ENCODE peak calls at places on chromosomes 4 and X, in eight cellular contexts. H is hepatocyte, K is fibroblast of villous mesenchyme, D is cardiac muscle cell, V is transverse colon, J is left lung, U is lower leg skin, W is AG04450. P is an unnamed sample.

GRCh38 chr4:80731436-80731835 is 299.1 kb upstream of the BMP3 start:
- DNase-seq in U (no peak), H (no peak), D (no peak), J (no peak), W (no peak), K (no peak), V (no peak), P (no peak)

GRCh38 chrX:41981481-41982013 is 58.2 kb upstream of the CASK start:
- DNase-seq in D (no peak), H (no peak), U (no peak), W (no peak), J (no peak), V (no peak), K (peak), P (no peak)

GRCh38 chrX:23332888-23333821 is 1.5 kb upstream of the PTCHD1 start:
- DNase-seq in V (peak), J (no peak), H (peak), W (no peak), D (no peak), U (no peak), K (no peak), P (no peak)

GRCh38 chrX:47200385-47201150 is 6.9 kb downstream of the UBA1 start:
- DNase-seq in W (no peak), J (no peak), U (peak), H (peak), V (peak), D (peak), K (peak), P (peak)

GRCh38 chr4:53688186-53688790 is 97.0 kb upstream of the LNX1 start:
- DNase-seq in J (peak), H (peak), K (peak), V (no peak), D (peak), U (no peak), W (peak), P (peak)

GRCh38 chr4:63296773-63297172 is 1112.5 kb downstream of the TECRL start:
- DNase-seq in H (peak), K (no peak), U (no peak), V (no peak), W (no peak), J (no peak), D (no peak), P (peak)

GRCh38 chrX:154436597-154437397 is at the start of gene GDI1:
- DNase-seq in J (no peak), W (no peak), U (no peak), D (peak), V (peak), H (peak), K (peak), P (no peak)

GRCh38 chrX:14354541-14354940 is 174.8 kb upstream of the GLRA2 start:
- DNase-seq in W (no peak), K (peak), U (no peak), H (no peak), J (no peak), D (no peak), V (no peak), P (peak)

GRCh38 chr4:144687466-144687865 is 41.5 kb downstream of the HHIP start:
- DNase-seq in W (no peak), H (no peak), V (no peak), K (peak), D (no peak), U (no peak), J (no peak), P (no peak)

GRCh38 chr4:84708406-84709135 is 125.6 kb downstream of the CDS1 start:
- DNase-seq in K (no peak), H (no peak), J (no peak), D (no peak), V (no peak), W (no peak), U (no peak), P (peak)

GRCh38 chrX:101550825-101551767 is 749 bp downstream of the ARMCX1 start:
- DNase-seq in U (peak), H (peak), K (peak), J (peak), V (no peak), D (peak), W (no peak), P (peak)

GRCh38 chr4:112968456-112969159 is 80.8 kb upstream of the ANK2 start:
- DNase-seq in K (no peak), W (no peak), J (no peak), H (no peak), V (no peak), U (no peak), D (peak), P (no peak)

GRCh38 chr4:118973295-118973694 is 84.6 kb downstream of the SYNPO2 start:
- DNase-seq in D (no peak), V (no peak), J (no peak), H (no peak), W (no peak), U (no peak), K (no peak), P (peak)

GRCh38 chrX:107445636-107446035 is 3.8 kb upstream of the FRMPD3 start:
- DNase-seq in K (no peak), H (no peak), D (no peak), U (no peak), W (no peak), V (no peak), J (no peak), P (no peak)

GRCh38 chr4:1403177-1403583 is 3.1 kb downstream of the NKX1-1 start:
- DNase-seq in H (peak), V (no peak), D (no peak), J (peak), W (no peak), K (no peak), U (no peak), P (no peak)

GRCh38 chr4:123896446-123897071 is 500.0 kb downstream of the SPRY1 start:
- DNase-seq in U (no peak), K (no peak), D (peak), W (no peak), H (no peak), V (no peak), J (no peak), P (peak)

GRCh38 chr4:40046311-40046980 is 10.2 kb upstream of the N4BP2 start:
- DNase-seq in J (peak), K (peak), W (peak), D (peak), H (peak), U (no peak), V (peak), P (peak)

GRCh38 chrX:100368167-100368566 is 41.9 kb downstream of the PCDH19 start:
- DNase-seq in K (peak), V (no peak), W (no peak), D (peak), J (no peak), U (no peak), H (peak), P (peak)

GRCh38 chrX:40423299-40423698 is 157.5 kb upstream of the ATP6AP2 start:
- DNase-seq in W (no peak), V (no peak), D (peak), K (no peak), J (no peak), H (no peak), U (no peak), P (peak)

GRCh38 chr4:116358633-116359222 is 726.6 kb downstream of the TRAM1L1 start:
- DNase-seq in W (peak), H (peak), U (peak), J (no peak), D (peak), V (peak), K (peak), P (peak)

GRCh38 chr4:184441461-184442392 is 32.6 kb downstream of the IRF2 start:
- DNase-seq in H (no peak), K (peak), U (no peak), W (no peak), V (no peak), D (peak), J (no peak), P (no peak)

GRCh38 chr4:92184566-92184965 is 119.2 kb upstream of the GRID2 start:
- DNase-seq in U (no peak), H (no peak), D (peak), V (no peak), J (no peak), K (peak), W (no peak), P (no peak)

GRCh38 chr4:128006592-128006991 is 41.4 kb downstream of the ABHD18 start:
- DNase-seq in J (no peak), W (peak), D (peak), H (no peak), U (no peak), K (peak), V (no peak), P (peak)

GRCh38 chr4:30068234-30068633 is 651.9 kb upstream of the PCDH7 start:
- DNase-seq in W (no peak), J (no peak), K (no peak), H (no peak), V (no peak), U (no peak), D (no peak), P (no peak)

DNA sequence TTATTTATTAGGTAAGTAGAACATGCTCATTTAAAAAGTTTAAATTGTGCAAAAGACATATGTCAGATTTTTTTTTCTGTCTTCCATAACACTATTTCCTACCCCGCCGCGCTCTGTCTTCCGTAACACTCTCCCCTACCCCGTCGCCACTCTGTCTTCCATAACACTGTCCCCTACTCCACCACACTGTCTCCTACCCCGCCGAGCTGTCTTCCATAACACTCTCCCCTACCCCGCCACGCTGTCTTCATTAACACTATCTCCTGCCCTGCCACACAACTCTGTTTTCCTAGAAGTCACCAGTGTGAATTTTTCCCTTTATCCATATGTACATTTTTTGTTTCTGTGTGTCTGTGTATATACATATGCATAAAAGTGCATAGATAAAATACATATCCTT is 4.4 kb downstream of the MSMO1 start:
- DNase-seq in U (no peak), K (no peak), J (no peak), H (no peak), V (no peak), D (no peak), W (no peak), P (no peak)
- H3K4me3 ChIP-seq in U (no peak), K (peak), J (peak), H (peak), V (no peak), D (peak), W (peak), P (peak)

GRCh38 chr4:25531272-25531671 is 124.4 kb upstream of the SLC34A2 start:
- DNase-seq in U (no peak), V (no peak), J (no peak), K (no peak), W (no peak), D (no peak), H (no peak), P (no peak)
- TF ChIP-seq CTCF in U (no peak), V (no peak), J (no peak), K (no peak), W (peak), D (peak), H (peak), P (peak)

DNA sequence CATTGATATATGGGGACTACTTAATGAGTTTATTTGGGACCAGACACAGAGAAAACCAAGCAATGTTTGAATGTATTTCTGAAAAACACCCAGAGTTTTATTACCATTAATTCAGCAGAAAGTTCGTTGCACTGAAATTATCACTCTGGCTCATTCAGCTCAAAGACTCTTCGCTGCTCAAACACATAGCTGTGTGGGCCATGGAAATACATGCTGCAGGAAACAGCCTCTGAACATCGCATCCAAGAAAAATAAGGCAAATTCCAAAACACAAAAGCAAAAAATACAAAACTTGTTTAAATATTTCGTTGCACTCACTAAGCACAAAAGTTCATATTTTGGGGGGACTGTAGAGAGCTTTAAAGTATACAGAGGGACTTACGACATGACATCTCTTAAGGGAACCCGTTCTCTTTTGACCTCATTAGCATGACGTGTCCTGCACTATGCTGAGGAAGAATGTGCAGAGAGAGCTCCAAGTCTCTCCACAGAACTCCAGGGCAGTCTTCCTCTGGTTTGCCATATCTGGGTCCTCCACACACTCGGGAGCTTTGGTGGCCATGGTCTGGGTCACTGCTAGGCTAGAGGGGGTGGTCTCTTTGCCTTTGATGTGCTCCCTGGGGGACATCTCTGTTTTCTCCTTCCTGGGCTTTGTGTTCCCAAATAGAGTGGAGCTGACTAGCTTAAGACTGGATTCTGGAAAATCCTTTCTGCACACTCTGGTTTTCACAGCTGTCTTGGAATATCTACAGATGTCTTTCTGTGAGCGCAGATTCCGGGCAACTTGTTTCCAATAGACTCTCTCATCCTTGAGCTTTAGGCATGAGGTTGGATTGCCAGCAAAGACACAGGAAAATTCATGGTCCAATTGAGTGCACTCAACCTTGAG is 2.8 kb downstream of the FGFBP1 start:
- DNase-seq in U (no peak), K (no peak), J (no peak), W (no peak), D (peak), H (no peak), V (no peak), P (peak)
- H3K4me3 ChIP-seq in U (no peak), K (no peak), J (no peak), W (no peak), D (no peak), H (no peak), V (no peak), P (no peak)

GRCh38 chr4:2761035-2761923 is 5.1 kb upstream of the TNIP2 start:
- DNase-seq in D (peak), V (peak), H (peak), U (no peak), K (no peak), W (no peak), J (peak), P (peak)
- TF ChIP-seq CTCF in D (no peak), V (peak), H (no peak), U (no peak), K (no peak), W (peak), J (no peak), P (peak)

GRCh38 chrX:150155396-150156048 is 207.6 kb upstream of the MAMLD1 start:
- DNase-seq in V (peak), H (peak), K (peak), D (peak), J (no peak), W (peak), U (no peak), P (peak)

GRCh38 chrX:150152036-150152435 is 211.1 kb upstream of the MAMLD1 start:
- DNase-seq in K (no peak), W (no peak), H (no peak), J (no peak), D (no peak), U (no peak), V (no peak), P (no peak)

GRCh38 chrX:150150081-150150779 is 211.9 kb upstream of the EOLA2 start:
- DNase-seq in D (no peak), V (no peak), K (no peak), J (no peak), U (no peak), H (no peak), W (no peak), P (no peak)

GRCh38 chrX:150150780-150151125 is 212.4 kb upstream of the MAMLD1 start:
- DNase-seq in U (no peak), W (no peak), H (no peak), D (no peak), K (no peak), J (no peak), V (no peak), P (no peak)

DNA sequence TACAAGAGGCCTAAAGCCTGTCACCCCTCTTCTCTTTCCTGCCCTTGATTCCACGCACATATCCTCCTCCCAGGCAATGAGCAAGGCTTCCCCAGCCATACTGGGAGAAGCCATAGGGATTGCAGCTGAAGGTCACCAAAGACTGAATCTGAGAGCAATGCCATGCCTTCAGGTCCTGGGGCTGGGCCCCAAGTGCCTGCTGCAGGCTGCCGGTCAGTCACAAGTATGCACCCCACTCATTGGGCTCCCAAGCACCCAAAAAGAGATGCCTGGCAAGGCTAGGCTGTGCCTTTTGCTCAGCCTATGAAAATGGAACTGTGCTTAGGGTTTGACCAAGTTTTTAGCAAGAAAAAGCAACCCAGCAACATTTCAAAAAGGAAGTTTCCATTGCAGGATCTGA is 210.6 kb upstream of the MAMLD1 start:
- DNase-seq in W (no peak), H (no peak), J (no peak), D (no peak), V (no peak), K (no peak), U (no peak), P (no peak)
- H3K4me3 ChIP-seq in W (no peak), H (no peak), J (no peak), D (no peak), V (no peak), K (no peak), U (no peak), P (no peak)

GRCh38 chr4:85793256-85793655 is 318.3 kb downstream of the ARHGAP24 start:
- DNase-seq in D (no peak), H (no peak), U (no peak), V (no peak), J (no peak), K (peak), W (no peak), P (no peak)

GRCh38 chr4:85787133-85787532 is 312.2 kb downstream of the ARHGAP24 start:
- DNase-seq in V (no peak), U (no peak), D (peak), W (peak), K (peak), H (peak), J (no peak), P (peak)

GRCh38 chr4:85784947-85785346 is 310.0 kb downstream of the ARHGAP24 start:
- DNase-seq in V (no peak), U (no peak), H (no peak), J (no peak), W (no peak), D (no peak), K (no peak), P (no peak)

GRCh38 chr4:85792576-85792975 is 317.6 kb downstream of the ARHGAP24 start:
- DNase-seq in W (no peak), J (no peak), K (no peak), H (no peak), V (no peak), D (no peak), U (no peak), P (no peak)

GRCh38 chr4:85790582-85790981 is 315.6 kb downstream of the ARHGAP24 start:
- DNase-seq in J (no peak), V (no peak), K (no peak), W (no peak), H (peak), D (no peak), U (no peak), P (no peak)
- TF ChIP-seq CTCF in J (no peak), V (no peak), K (no peak), W (no peak), H (no peak), D (no peak), U (no peak), P (no peak)

GRCh38 chr4:130090427-130090826 is 994.5 kb downstream of the C4orf33 start:
- DNase-seq in W (no peak), K (no peak), V (no peak), D (no peak), J (no peak), H (no peak), U (no peak), P (no peak)
- H3K4me3 ChIP-seq in W (no peak), K (no peak), V (no peak), D (no peak), J (no peak), H (no peak), U (no peak), P (no peak)

DNA sequence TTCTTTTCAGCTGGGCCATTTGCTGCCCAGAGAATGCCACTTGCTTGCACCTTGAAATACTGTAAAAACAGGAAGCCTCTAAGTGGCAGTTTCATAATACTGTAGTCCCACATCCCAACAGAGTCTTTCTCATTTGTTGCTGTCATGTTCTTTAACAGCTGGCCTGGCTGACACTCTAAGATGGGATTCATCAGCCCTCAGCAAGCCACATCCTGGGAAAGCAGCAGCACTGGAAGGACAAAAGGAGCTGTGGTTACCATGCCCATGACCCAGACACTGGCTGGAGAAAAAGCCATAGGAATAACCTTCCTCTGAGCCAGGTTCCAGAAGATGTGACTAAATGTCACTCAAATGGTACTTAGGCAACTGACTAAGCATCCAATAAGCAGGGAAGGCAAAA is 221.9 kb upstream of the MBNL3 start:
- DNase-seq in H (no peak), W (no peak), J (no peak), D (no peak), K (no peak), V (no peak), U (no peak), P (no peak)
- TF ChIP-seq CTCF in H (no peak), W (no peak), J (no peak), D (no peak), K (no peak), V (no peak), U (no peak), P (no peak)

GRCh38 chr4:38319456-38320348 is 344.3 kb upstream of the KLF3 start:
- DNase-seq in J (peak), D (peak), H (peak), V (peak), W (peak), K (peak), U (peak), P (peak)
- H3K4me3 ChIP-seq in J (peak), D (no peak), H (no peak), V (no peak), W (no peak), K (no peak), U (no peak), P (no peak)

GRCh38 chr4:55177461-55177860 is 52.1 kb upstream of the KDR start:
- DNase-seq in H (no peak), U (no peak), J (no peak), V (no peak), K (no peak), W (no peak), D (no peak), P (no peak)
- TF ChIP-seq CTCF in H (no peak), U (no peak), J (no peak), V (no peak), K (no peak), W (no peak), D (no peak), P (no peak)